ENCODE peak calls at places on chromosomes 13 and 19, in four cellular contexts. Q is NCI-H187 treated with DMSO at 0.1 percent for 48 hours, J is NCI-H1048, D is glutamatergic neuron. A is an unnamed sample.

GRCh38 chr19:17490411-17490810 is 20.1 kb downstream of the SLC27A1 start:
- DNase-seq in Q (no peak), J (no peak), D (no peak), A (no peak)

GRCh38 chr13:111044087-111044830 is 70.9 kb upstream of the ARHGEF7 start:
- DNase-seq in Q (no peak), J (no peak), D (no peak), A (no peak)

GRCh38 chr13:38662362-38662761 is 24.5 kb upstream of the FREM2 start:
- DNase-seq in Q (no peak), J (no peak), D (no peak), A (no peak)

GRCh38 chr13:37118002-37118401 is 12.5 kb upstream of the CSNK1A1L start:
- DNase-seq in Q (no peak), J (no peak), D (no peak), A (no peak)

GRCh38 chr19:49997709-49998108 is 27.5 kb downstream of the VRK3 start:
- DNase-seq in Q (no peak), J (no peak), D (no peak), A (no peak)

GRCh38 chr19:2037676-2038255 is 13.3 kb downstream of the MKNK2 start:
- DNase-seq in Q (no peak), J (no peak), D (no peak), A (no peak)

GRCh38 chr19:55962186-55962585 is 14.6 kb downstream of the NLRP8 start:
- DNase-seq in Q (no peak), J (no peak), D (no peak), A (no peak)

GRCh38 chr13:87671031-87671823 is at the start of gene SLITRK5:
- DNase-seq in Q (no peak), J (peak), D (peak), A (peak)

GRCh38 chr19:23686622-23687423 is at the start of gene ZNF675:
- DNase-seq in Q (no peak), J (peak), D (peak), A (peak)

GRCh38 chr19:48768989-48769713 is 13.8 kb downstream of the FGF21 start:
- DNase-seq in Q (no peak), J (no peak), D (no peak), A (no peak)

GRCh38 chr13:47121092-47121763 is 224.4 kb upstream of the HTR2A start:
- DNase-seq in Q (no peak), J (no peak), D (no peak), A (no peak)

GRCh38 chr19:57720878-57721277 is 6.5 kb downstream of the ZNF671 start:
- DNase-seq in Q (no peak), J (no peak), D (no peak), A (no peak)

GRCh38 chr13:34671136-34671535 is 270.9 kb upstream of the NBEA start:
- DNase-seq in Q (no peak), J (no peak), D (no peak), A (no peak)

GRCh38 chr19:47760632-47760999 is 15.3 kb downstream of the NOP53 start:
- DNase-seq in Q (no peak), J (no peak), D (no peak), A (no peak)

GRCh38 chr19:55642153-55643002 is 1.1 kb upstream of the ZNF581 start:
- DNase-seq in Q (no peak), J (no peak), D (peak), A (no peak)

GRCh38 chr19:33426621-33427475 is 53.3 kb downstream of the CEBPG start:
- DNase-seq in Q (peak), J (no peak), D (peak), A (no peak)

GRCh38 chr19:46299004-46299509 is 2.2 kb downstream of the HIF3A start:
- DNase-seq in Q (no peak), J (peak), D (no peak), A (peak)

GRCh38 chr19:11578342-11579142 is 1.1 kb upstream of the ACP5 start:
- DNase-seq in Q (no peak), J (no peak), D (peak), A (no peak)

GRCh38 chr19:46350758-46351159 is 3.9 kb downstream of the PPP5C start:
- DNase-seq in Q (no peak), J (no peak), D (no peak), A (no peak)